ENCODE peak calls at places on chromosomes 5 and 9, in eight cellular contexts. B is nephron progenitor cell; Y is hypothalamus; O is activated naive CD4-positive, alpha-beta T cell; A is astrocyte of the cerebellum; S is left cardiac atrium; E is posterior vena cava; Q is HAP-1. H is an unnamed sample.

GRCh38 chr5:169302491-169303118 is 1.7 kb upstream of the SLIT3 start:
- DNase-seq in B (peak), Y (peak), O (no peak), A (peak), S (peak), E (peak), Q (peak), H (peak)

GRCh38 chr5:5145651-5146529 is 5.8 kb downstream of the ADAMTS16 start:
- DNase-seq in B (no peak), Y (no peak), O (no peak), A (no peak), S (no peak), E (no peak), Q (no peak), H (no peak)

GRCh38 chr5:109844148-109844547 is 154.4 kb downstream of the MAN2A1 start:
- DNase-seq in B (no peak), Y (no peak), O (no peak), A (no peak), S (no peak), E (no peak), Q (no peak), H (no peak)

GRCh38 chr5:111092062-111092853 is at the start of gene WDR36:
- DNase-seq in B (peak), Y (peak), O (peak), A (peak), S (peak), E (peak), Q (peak), H (peak)

GRCh38 chr5:67636091-67636490 is 439.5 kb upstream of the CD180 start:
- DNase-seq in B (no peak), Y (peak), O (no peak), A (no peak), S (peak), E (peak), Q (no peak), H (no peak)

GRCh38 chr9:120730661-120731514 is 16.6 kb upstream of the MEGF9 start:
- DNase-seq in B (peak), Y (no peak), O (no peak), A (peak), S (peak), E (no peak), Q (no peak), H (no peak)

GRCh38 chr5:17090839-17091238 is 126.6 kb upstream of the BASP1 start:
- DNase-seq in B (no peak), Y (no peak), O (no peak), A (no peak), S (no peak), E (no peak), Q (no peak), H (no peak)

GRCh38 chr5:173514666-173515065 is 101.8 kb downstream of the BOD1 start:
- DNase-seq in B (no peak), Y (no peak), O (no peak), A (no peak), S (no peak), E (no peak), Q (no peak), H (no peak)

GRCh38 chr9:90726215-90726614 is 75.4 kb upstream of the SYK start:
- DNase-seq in B (no peak), Y (no peak), O (no peak), A (no peak), S (no peak), E (no peak), Q (no peak), H (no peak)

GRCh38 chr5:116750626-116751188 is 176.1 kb upstream of the SEMA6A start:
- DNase-seq in B (no peak), Y (no peak), O (no peak), A (no peak), S (no peak), E (no peak), Q (no peak), H (no peak)

GRCh38 chr9:122029898-122030297 is 63.2 kb downstream of the TTLL11 start:
- DNase-seq in B (no peak), Y (no peak), O (no peak), A (no peak), S (no peak), E (no peak), Q (no peak), H (no peak)

GRCh38 chr9:129253820-129254381 is 75.8 kb upstream of the IER5L start:
- DNase-seq in B (peak), Y (peak), O (no peak), A (no peak), S (peak), E (peak), Q (no peak), H (no peak)

GRCh38 chr5:16484081-16484480 is 18.5 kb upstream of the ZNF622 start:
- DNase-seq in B (no peak), Y (no peak), O (no peak), A (no peak), S (no peak), E (no peak), Q (no peak), H (no peak)

GRCh38 chr9:110076894-110077725 is 130.8 kb downstream of the C9orf152 start:
- DNase-seq in B (no peak), Y (no peak), O (no peak), A (peak), S (no peak), E (no peak), Q (no peak), H (no peak)

GRCh38 chr5:30752015-30752414 is 441.5 kb upstream of the CDH6 start:
- DNase-seq in B (no peak), Y (no peak), O (no peak), A (no peak), S (no peak), E (no peak), Q (no peak), H (no peak)

GRCh38 chr9:128340691-128341434 is 536 bp downstream of the SLC27A4 start:
- DNase-seq in B (peak), Y (peak), O (no peak), A (no peak), S (no peak), E (peak), Q (peak), H (peak)

GRCh38 chr9:132896906-132897305 is 18.2 kb downstream of the SPACA9 start:
- DNase-seq in B (no peak), Y (peak), O (no peak), A (no peak), S (no peak), E (no peak), Q (no peak), H (no peak)

GRCh38 chr9:94829380-94830070 is 103.0 kb downstream of the AOPEP start:
- DNase-seq in B (no peak), Y (no peak), O (no peak), A (no peak), S (no peak), E (no peak), Q (no peak), H (no peak)

GRCh38 chr5:96408276-96408777 is 24.7 kb downstream of the PCSK1 start:
- DNase-seq in B (no peak), Y (no peak), O (no peak), A (no peak), S (no peak), E (no peak), Q (no peak), H (no peak)

GRCh38 chr9:97895695-97896332 is 26.5 kb downstream of the TRMO start:
- DNase-seq in B (peak), Y (no peak), O (no peak), A (no peak), S (no peak), E (no peak), Q (peak), H (peak)

GRCh38 chr5:126829098-126829497 is 52.2 kb downstream of the LMNB1 start:
- DNase-seq in B (no peak), Y (no peak), O (no peak), A (no peak), S (no peak), E (no peak), Q (peak), H (no peak)

GRCh38 chr9:11135856-11136255 is 523.1 kb upstream of the PTPRD start:
- DNase-seq in B (no peak), Y (no peak), O (no peak), A (no peak), S (no peak), E (no peak), Q (no peak), H (no peak)

GRCh38 chr5:149486726-149487635 is 64.3 kb downstream of the CSNK1A1 start:
- DNase-seq in B (no peak), Y (no peak), O (no peak), A (no peak), S (no peak), E (no peak), Q (no peak), H (no peak)

GRCh38 chr5:140018517-140018916 is 24.6 kb downstream of the NRG2 start:
- DNase-seq in B (no peak), Y (no peak), O (no peak), A (no peak), S (no peak), E (no peak), Q (no peak), H (no peak)

GRCh38 chr9:129236441-129237145 is 58.5 kb upstream of the IER5L start:
- DNase-seq in B (no peak), Y (no peak), O (peak), A (no peak), S (no peak), E (peak), Q (no peak), H (no peak)

GRCh38 chr5:124718376-124718775 is 28.1 kb downstream of the ZNF608 start:
- DNase-seq in B (no peak), Y (peak), O (no peak), A (no peak), S (no peak), E (no peak), Q (peak), H (no peak)

GRCh38 chr9:135898634-135899407 is 8.5 kb downstream of the CAMSAP1 start:
- DNase-seq in B (no peak), Y (no peak), O (no peak), A (peak), S (no peak), E (no peak), Q (no peak), H (no peak)

GRCh38 chr9:113530942-113531341 is 67.4 kb downstream of the RGS3 start:
- DNase-seq in B (no peak), Y (no peak), O (no peak), A (no peak), S (no peak), E (no peak), Q (no peak), H (no peak)

GRCh38 chr9:115717298-115717697 is 436.3 kb upstream of the PAPPA start:
- DNase-seq in B (no peak), Y (no peak), O (no peak), A (no peak), S (no peak), E (no peak), Q (no peak), H (no peak)

GRCh38 chr9:33676746-33677505 is 118.4 kb upstream of the PRSS3 start:
- DNase-seq in B (peak), Y (peak), O (peak), A (no peak), S (peak), E (peak), Q (peak), H (peak)

GRCh38 chr9:68560131-68560844 is 19.6 kb upstream of the TMEM252 start:
- DNase-seq in B (peak), Y (no peak), O (no peak), A (no peak), S (peak), E (peak), Q (peak), H (peak)